ENCODE peak calls at places on chromosome 2, in seven cellular contexts. One of them, this sample, is unnamed.
A peak's percentile ranks its signal among the peaks of the same experiment; 100 is the strongest.

GRCh38 chr2:30127016-30127893 is 19.6 kb upstream of the YPEL5 start:
- DNase-seq in HepG2: no peak
- DNase-seq in SK-N-SH: no peak
- DNase-seq in HCT116: no peak
- DNase-seq in K562: no peak
- DNase-seq in GM12878: no peak
- DNase-seq in H1: no peak
- DNase-seq in this sample: no peak

GRCh38 chr2:129490666-129491065 is 488.8 kb upstream of the RAB6C start:
- DNase-seq in HepG2: no peak
- DNase-seq in SK-N-SH: no peak
- DNase-seq in HCT116: no peak
- DNase-seq in K562: no peak
- DNase-seq in GM12878: no peak
- DNase-seq in H1: no peak
- DNase-seq in this sample: no peak

GRCh38 chr2:234957533-234958135 is 5.8 kb downstream of the SH3BP4 start:
- DNase-seq in HepG2: no peak
- DNase-seq in SK-N-SH: no peak
- DNase-seq in HCT116: no peak
- DNase-seq in K562: no peak
- DNase-seq in GM12878: no peak
- DNase-seq in H1: no peak
- DNase-seq in this sample: no peak

GRCh38 chr2:39710807-39711206 is 45.1 kb downstream of the TMEM178A start:
- DNase-seq in HepG2: no peak
- DNase-seq in SK-N-SH: no peak
- DNase-seq in HCT116: no peak
- DNase-seq in K562: no peak
- DNase-seq in GM12878: no peak
- DNase-seq in H1: no peak
- DNase-seq in this sample: no peak

GRCh38 chr2:167509585-167509984 is 621.3 kb downstream of the XIRP2 start:
- DNase-seq in HepG2: peak; percentile 60
- DNase-seq in SK-N-SH: no peak
- DNase-seq in HCT116: no peak
- DNase-seq in K562: no peak
- DNase-seq in GM12878: no peak
- DNase-seq in H1: no peak
- DNase-seq in this sample: no peak

GRCh38 chr2:38523728-38524437 is 78.8 kb downstream of the HNRNPLL start:
- DNase-seq in HepG2: no peak
- DNase-seq in SK-N-SH: peak; percentile 52
- DNase-seq in HCT116: no peak
- DNase-seq in K562: peak; percentile 78
- DNase-seq in GM12878: no peak
- DNase-seq in H1: peak; percentile 72
- DNase-seq in this sample: no peak

GRCh38 chr2:239881561-239882320 is 143.4 kb downstream of the NDUFA10 start:
- DNase-seq in HepG2: no peak
- DNase-seq in SK-N-SH: peak; percentile 58
- DNase-seq in HCT116: no peak
- DNase-seq in K562: no peak
- DNase-seq in GM12878: no peak
- DNase-seq in H1: no peak
- DNase-seq in this sample: no peak

GRCh38 chr2:173496746-173497145 is 142.1 kb downstream of the CDCA7 start:
- DNase-seq in HepG2: no peak
- DNase-seq in SK-N-SH: no peak
- DNase-seq in HCT116: no peak
- DNase-seq in K562: no peak
- DNase-seq in GM12878: no peak
- DNase-seq in H1: no peak
- DNase-seq in this sample: no peak

DNA sequence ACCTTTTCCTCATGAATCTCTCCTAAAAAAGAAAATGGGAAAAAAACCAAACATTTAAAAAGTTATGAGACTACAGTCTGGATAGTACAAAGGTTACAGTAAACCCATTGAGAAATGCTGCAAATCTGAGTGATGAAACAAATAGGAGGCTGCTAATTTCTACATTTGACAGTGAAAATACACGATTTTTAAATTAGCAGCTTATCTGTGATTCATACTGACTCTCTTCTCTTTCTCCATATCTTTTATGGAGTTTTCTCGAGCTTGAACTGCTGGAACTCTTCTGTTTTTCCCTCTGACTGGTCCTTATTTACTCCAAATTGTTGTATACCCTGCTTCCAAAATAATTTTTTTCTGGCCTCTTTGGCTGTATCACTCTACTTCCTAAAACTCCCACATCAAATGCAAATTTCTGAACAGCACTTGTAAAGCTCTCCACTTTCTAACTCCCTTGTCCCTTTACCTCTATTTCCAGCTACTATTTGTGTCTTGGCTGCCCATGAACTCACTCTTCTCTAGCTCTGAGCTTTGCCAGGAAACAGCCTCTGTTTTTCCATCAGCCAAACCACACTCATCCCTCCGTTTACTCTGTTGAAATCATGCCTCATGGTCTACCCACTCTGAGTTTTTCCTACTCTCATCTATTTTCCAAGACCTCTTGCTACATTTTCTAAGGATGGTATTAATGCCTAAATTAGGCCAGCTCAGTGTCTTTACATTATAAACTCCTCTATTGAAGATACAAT is 73.7 kb downstream of the RBMS1 start:
- DNase-seq in HepG2: no peak
- DNase-seq in SK-N-SH: no peak
- DNase-seq in HCT116: no peak
- DNase-seq in K562: no peak
- DNase-seq in GM12878: no peak
- DNase-seq in H1: no peak
- DNase-seq in this sample: no peak
- TF ChIP-seq JUND in HepG2: no peak
- TF ChIP-seq JUND in SK-N-SH: no peak
- TF ChIP-seq JUND in HCT116: no peak
- TF ChIP-seq JUND in K562: no peak
- TF ChIP-seq JUND in GM12878: no peak
- TF ChIP-seq JUND in H1: no peak
- TF ChIP-seq JUND in this sample: no peak

GRCh38 chr2:67771380-67771779 is 291.4 kb downstream of the C1D start:
- DNase-seq in HepG2: no peak
- DNase-seq in SK-N-SH: no peak
- DNase-seq in HCT116: no peak
- DNase-seq in K562: no peak
- DNase-seq in GM12878: no peak
- DNase-seq in H1: no peak
- DNase-seq in this sample: no peak

GRCh38 chr2:67776276-67776675 is 286.5 kb downstream of the C1D start:
- DNase-seq in HepG2: no peak
- DNase-seq in SK-N-SH: no peak
- DNase-seq in HCT116: no peak
- DNase-seq in K562: no peak
- DNase-seq in GM12878: no peak
- DNase-seq in H1: no peak
- DNase-seq in this sample: no peak

GRCh38 chr2:67773876-67774275 is 288.9 kb downstream of the C1D start:
- DNase-seq in HepG2: no peak
- DNase-seq in SK-N-SH: no peak
- DNase-seq in HCT116: no peak
- DNase-seq in K562: no peak
- DNase-seq in GM12878: no peak
- DNase-seq in H1: no peak
- DNase-seq in this sample: no peak

GRCh38 chr2:67777010-67777409 is 285.8 kb downstream of the C1D start:
- DNase-seq in HepG2: no peak
- DNase-seq in SK-N-SH: peak; percentile 11
- DNase-seq in HCT116: no peak
- DNase-seq in K562: no peak
- DNase-seq in GM12878: no peak
- DNase-seq in H1: no peak
- DNase-seq in this sample: no peak

DNA sequence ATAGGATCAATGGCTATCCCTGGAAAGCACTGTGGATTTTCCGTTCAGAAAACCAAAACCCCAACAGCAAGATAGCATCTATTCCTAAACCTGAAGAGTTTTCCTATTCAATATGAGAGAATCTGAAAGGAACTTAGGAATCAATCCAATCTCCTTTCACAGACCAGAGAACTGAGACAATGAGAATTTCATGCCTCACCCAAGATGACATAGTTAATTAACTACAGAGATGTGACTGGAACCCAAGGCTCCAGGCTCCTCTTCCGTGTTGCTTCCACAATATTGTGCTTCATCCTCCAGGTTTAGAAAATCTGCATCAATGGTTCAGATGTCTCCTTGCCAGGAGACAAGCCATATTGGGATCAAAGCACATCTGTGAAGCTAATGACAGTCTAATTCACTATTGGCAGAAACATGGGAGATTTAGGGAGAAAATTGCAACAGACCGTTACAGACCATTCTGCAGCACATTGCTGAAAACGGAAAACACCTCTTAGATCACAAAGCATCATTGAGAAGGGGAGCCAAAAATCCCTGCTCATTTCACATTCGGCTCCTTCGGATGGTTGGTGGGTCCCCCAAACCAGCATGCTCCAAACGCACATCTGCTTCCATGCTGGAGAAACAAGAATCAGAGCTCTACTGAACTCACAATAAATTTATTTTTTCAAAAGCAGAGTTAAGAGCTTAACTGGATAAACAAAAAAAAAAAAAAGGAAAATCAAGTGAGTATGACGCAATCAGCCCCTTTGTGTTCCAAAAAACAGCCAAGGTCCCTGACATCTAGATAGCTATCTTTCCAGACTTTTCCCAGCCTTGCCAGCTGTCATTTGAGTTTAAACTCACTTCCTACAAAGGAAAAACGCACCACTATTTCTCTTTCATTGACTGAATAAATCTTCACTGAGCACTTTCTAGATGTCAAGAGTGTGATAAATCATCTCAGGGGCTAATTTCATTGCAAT is 290.3 kb downstream of the C1D start:
- DNase-seq in HepG2: no peak
- DNase-seq in SK-N-SH: no peak
- DNase-seq in HCT116: no peak
- DNase-seq in K562: no peak
- DNase-seq in GM12878: no peak
- DNase-seq in H1: no peak
- DNase-seq in this sample: no peak
- TF ChIP-seq JUND in HepG2: no peak
- TF ChIP-seq JUND in SK-N-SH: no peak
- TF ChIP-seq JUND in HCT116: no peak
- TF ChIP-seq JUND in K562: no peak
- TF ChIP-seq JUND in GM12878: no peak
- TF ChIP-seq JUND in H1: no peak
- TF ChIP-seq JUND in this sample: no peak

GRCh38 chr2:85438291-85439110 is 20.0 kb downstream of the SH2D6 start:
- DNase-seq in HepG2: peak; percentile 42
- DNase-seq in SK-N-SH: no peak
- DNase-seq in HCT116: no peak
- DNase-seq in K562: no peak
- DNase-seq in GM12878: no peak
- DNase-seq in H1: no peak
- DNase-seq in this sample: no peak

GRCh38 chr2:85435986-85436835 is 17.7 kb downstream of the SH2D6 start:
- DNase-seq in HepG2: no peak
- DNase-seq in SK-N-SH: no peak
- DNase-seq in HCT116: no peak
- DNase-seq in K562: no peak
- DNase-seq in GM12878: no peak
- DNase-seq in H1: no peak
- DNase-seq in this sample: no peak

GRCh38 chr2:85436836-85437487 is 18.4 kb downstream of the SH2D6 start:
- DNase-seq in HepG2: no peak
- DNase-seq in SK-N-SH: no peak
- DNase-seq in HCT116: no peak
- DNase-seq in K562: no peak
- DNase-seq in GM12878: no peak
- DNase-seq in H1: no peak
- DNase-seq in this sample: no peak

GRCh38 chr2:85439111-85439477 is 20.6 kb downstream of the SH2D6 start:
- DNase-seq in HepG2: no peak
- DNase-seq in SK-N-SH: no peak
- DNase-seq in HCT116: no peak
- DNase-seq in K562: no peak
- DNase-seq in GM12878: no peak
- DNase-seq in H1: no peak
- DNase-seq in this sample: no peak

DNA sequence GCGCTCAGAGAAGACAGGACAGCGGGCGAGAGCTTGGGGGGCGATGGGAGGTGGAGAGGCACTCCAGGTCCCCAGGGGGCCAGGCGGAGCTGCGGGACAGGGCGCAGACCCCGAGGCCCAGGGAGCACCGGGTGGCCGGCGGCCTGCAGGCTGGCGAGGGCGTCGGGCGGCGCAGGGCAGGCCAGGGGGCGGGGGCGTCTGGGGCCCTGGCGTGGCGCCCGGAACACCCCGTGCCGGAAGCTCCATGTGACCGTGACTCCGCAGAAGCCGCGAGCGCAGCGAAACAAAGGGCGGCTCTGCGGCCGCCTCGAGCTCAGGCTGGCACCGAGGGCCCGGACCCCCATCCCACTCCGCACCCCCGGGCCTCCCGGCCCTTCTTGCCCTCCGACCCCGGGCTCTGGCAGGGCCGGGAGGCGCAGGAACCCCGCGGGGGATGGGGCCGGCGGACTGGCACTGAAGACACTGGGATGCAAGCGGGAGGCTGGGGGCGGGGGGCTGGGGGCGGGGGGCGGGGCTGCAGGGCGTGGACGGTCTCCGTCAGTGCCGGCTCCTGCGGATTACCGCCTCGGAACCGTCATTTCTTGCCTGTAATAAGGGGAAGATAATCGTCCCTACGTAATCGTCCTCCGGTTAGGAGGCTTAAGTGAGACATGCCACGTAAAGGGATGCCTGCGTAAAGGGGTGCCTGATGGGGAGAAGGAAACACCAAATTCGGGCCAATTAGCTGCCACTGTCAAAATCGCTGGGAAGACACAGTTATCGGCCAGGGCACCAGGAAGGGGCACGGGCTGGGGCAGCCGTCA is 19.2 kb downstream of the SH2D6 start:
- DNase-seq in HepG2: no peak
- DNase-seq in SK-N-SH: peak; percentile 97
- DNase-seq in HCT116: no peak
- DNase-seq in K562: peak; percentile 84
- DNase-seq in GM12878: no peak
- DNase-seq in H1: peak; percentile 82
- DNase-seq in this sample: no peak
- TF ChIP-seq JUND in HepG2: no peak
- TF ChIP-seq JUND in SK-N-SH: no peak
- TF ChIP-seq JUND in HCT116: no peak
- TF ChIP-seq JUND in K562: no peak
- TF ChIP-seq JUND in GM12878: no peak
- TF ChIP-seq JUND in H1: no peak
- TF ChIP-seq JUND in this sample: no peak

GRCh38 chr2:202184557-202184956 is 53.8 kb downstream of the SUMO1 start:
- DNase-seq in HepG2: no peak
- DNase-seq in SK-N-SH: no peak
- DNase-seq in HCT116: no peak
- DNase-seq in K562: no peak
- DNase-seq in GM12878: no peak
- DNase-seq in H1: no peak
- DNase-seq in this sample: no peak
- TF ChIP-seq JUND in HepG2: no peak
- TF ChIP-seq JUND in SK-N-SH: no peak
- TF ChIP-seq JUND in HCT116: no peak
- TF ChIP-seq JUND in K562: no peak
- TF ChIP-seq JUND in GM12878: no peak
- TF ChIP-seq JUND in H1: no peak
- TF ChIP-seq JUND in this sample: no peak

GRCh38 chr2:58553937-58554336 is 312.8 kb upstream of the FANCL start:
- DNase-seq in HepG2: peak; percentile 10
- DNase-seq in SK-N-SH: no peak
- DNase-seq in HCT116: peak; percentile 7
- DNase-seq in K562: no peak
- DNase-seq in GM12878: no peak
- DNase-seq in H1: no peak
- DNase-seq in this sample: no peak
- TF ChIP-seq JUND in HepG2: no peak
- TF ChIP-seq JUND in SK-N-SH: no peak
- TF ChIP-seq JUND in HCT116: no peak
- TF ChIP-seq JUND in K562: no peak
- TF ChIP-seq JUND in GM12878: no peak
- TF ChIP-seq JUND in H1: no peak
- TF ChIP-seq JUND in this sample: no peak

This sample was measured in T47D.